ENCODE peak calls at places on chromosomes 11 and 22, in four cellular contexts. C is cardiac muscle cell, N is progenitor cell of endocrine pancreas, D is ovary. M is an unnamed sample.

GRCh38 chr22:46430961-46431838 is 95.7 kb downstream of the TRMU start:
- DNase-seq in C (no peak), N (no peak), D (no peak), M (no peak)

GRCh38 chr11:69797156-69797555 is 22.0 kb upstream of the FGF4 start:
- DNase-seq in N (no peak), D (no peak), C (no peak), M (no peak)

GRCh38 chr11:117792241-117792640 is 4.8 kb downstream of the DSCAML1 start:
- DNase-seq in C (no peak), D (no peak), N (no peak), M (no peak)

GRCh38 chr11:111463276-111463675 is 48.9 kb downstream of the BTG4 start:
- DNase-seq in C (no peak), N (no peak), D (no peak), M (no peak)

GRCh38 chr22:37623075-37624016 is 14.7 kb downstream of the GGA1 start:
- DNase-seq in D (peak; percentile 74), C (peak; percentile 78), N (peak; percentile 66), M (peak; percentile 82)

GRCh38 chr11:59463176-59463575 is 6.4 kb downstream of the OR4D6 start:
- DNase-seq in D (no peak), N (no peak), C (no peak), M (no peak)

GRCh38 chr11:11966826-11967668 is 41.4 kb downstream of the DKK3 start:
- DNase-seq in C (peak; percentile 81), N (peak; percentile 59), D (peak; percentile 52), M (peak; percentile 88)

GRCh38 chr11:79950741-79951140 is 509.9 kb upstream of the TENM4 start:
- DNase-seq in D (no peak), N (no peak), C (no peak), M (no peak)

GRCh38 chr11:114073506-114074381 is 14.2 kb downstream of the ZBTB16 start:
- DNase-seq in D (peak; percentile 18), N (no peak), C (no peak), M (no peak)

GRCh38 chr11:44952500-44953260 is 2.0 kb upstream of the TP53I11 start:
- DNase-seq in D (no peak), C (peak; percentile 60), N (no peak), M (no peak)

GRCh38 chr11:45909594-45910475 is 2.8 kb upstream of the FREY1 start:
- DNase-seq in D (no peak), C (no peak), N (no peak), M (no peak)

GRCh38 chr22:48118654-48119053 is 1356.2 kb downstream of the TBC1D22A start:
- DNase-seq in D (no peak), C (no peak), N (no peak), M (no peak)

GRCh38 chr11:3984896-3985295 is 109.7 kb upstream of the RRM1 start:
- DNase-seq in N (no peak), D (no peak), C (peak; percentile 20), M (no peak)

GRCh38 chr22:23251445-23252093 is 71.3 kb downstream of the BCR start:
- DNase-seq in N (no peak), C (no peak), D (no peak), M (no peak)

GRCh38 chr11:23932485-23932898 is 564.4 kb upstream of the LUZP2 start:
- DNase-seq in C (no peak), D (no peak), N (no peak), M (no peak)

GRCh38 chr11:11349870-11350325 is 3.2 kb downstream of the CSNK2A3 start:
- DNase-seq in C (no peak), N (no peak), D (peak; percentile 22), M (no peak)

DNA sequence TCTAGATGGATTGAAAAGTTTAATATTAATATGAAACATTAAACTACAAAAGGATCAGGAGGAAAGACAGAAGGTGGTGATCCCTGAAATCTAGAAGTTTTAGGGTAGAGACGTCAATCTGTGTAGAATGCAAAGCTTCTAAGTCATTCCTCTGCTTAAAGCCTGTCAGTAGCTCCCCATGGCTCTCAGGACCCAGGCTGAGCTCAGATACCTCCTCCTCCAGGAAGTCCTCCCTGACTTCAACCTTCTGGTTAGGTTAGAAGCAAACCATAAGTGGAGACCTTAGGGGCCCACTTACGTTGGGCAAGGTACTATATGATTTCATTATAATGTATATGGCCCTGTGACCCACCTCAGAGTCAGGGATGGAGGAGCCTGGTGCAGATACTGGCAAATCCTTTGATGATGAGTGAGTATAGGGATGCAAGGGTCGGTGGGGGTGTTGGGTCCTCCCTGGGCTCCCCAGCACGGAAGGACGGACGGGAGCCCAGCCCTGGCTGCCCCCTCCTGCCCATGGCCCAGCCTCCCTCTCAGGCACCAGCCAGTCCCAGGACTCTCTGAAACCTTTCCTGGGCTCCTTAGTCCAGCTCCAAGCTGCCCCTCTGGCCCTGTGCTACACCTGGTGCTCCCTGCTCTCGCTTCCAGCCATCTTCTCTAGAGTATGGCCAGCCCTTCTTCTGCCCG is 3.2 kb upstream of the PPP6R3 start:
- DNase-seq in D (no peak), C (no peak), N (no peak), M (no peak)
- TF ChIP-seq CTCF in D (no peak), C (no peak), N (no peak), M (no peak)

GRCh38 chr11:128948583-128948982 is 5.9 kb upstream of the TP53AIP1 start:
- DNase-seq in N (no peak), D (no peak), C (peak; percentile 67), M (no peak)
- TF ChIP-seq CTCF in N (peak; percentile 29), D (no peak), C (peak; percentile 16), M (no peak)

DNA sequence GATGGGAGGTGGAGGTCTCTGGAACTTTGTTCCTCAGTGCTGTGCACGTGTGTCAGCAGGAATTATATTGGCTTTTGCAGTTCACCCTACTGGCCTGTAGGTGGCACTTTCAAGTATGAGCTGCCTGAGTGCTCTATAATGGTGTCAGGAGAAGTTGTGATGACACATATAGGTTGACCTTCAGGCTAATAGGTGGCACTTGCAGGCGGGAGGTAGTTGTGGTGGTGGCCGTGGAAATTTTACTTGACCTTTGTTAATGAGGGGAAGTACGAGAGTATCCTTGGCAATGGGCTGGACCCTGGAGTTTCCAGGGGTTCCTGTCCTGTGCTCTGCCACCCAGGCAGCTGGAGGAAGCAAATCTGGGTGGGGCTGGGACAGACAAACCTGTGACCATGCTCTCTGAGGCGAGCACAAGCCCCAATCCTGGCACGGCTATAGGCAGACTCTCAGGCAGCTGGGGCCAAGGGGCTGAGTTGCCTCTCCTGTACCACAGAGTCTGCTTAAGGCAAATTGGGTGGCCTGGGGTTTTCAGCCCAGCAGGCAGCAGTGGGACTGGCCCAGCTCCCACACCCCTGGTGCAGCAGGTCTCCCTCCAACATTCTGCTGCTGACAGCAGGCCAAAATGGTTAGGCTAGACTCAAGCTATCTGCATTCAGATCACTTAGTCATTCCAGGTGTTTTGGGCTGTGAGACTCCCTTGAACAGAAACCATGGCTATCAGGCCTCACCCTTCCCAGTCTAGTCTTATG is 147.5 kb upstream of the CTSC start:
- DNase-seq in C (peak; percentile 52), N (no peak), D (no peak), M (peak; percentile 42)
- TF ChIP-seq CTCF in C (peak; percentile 79), N (peak; percentile 54), D (no peak), M (peak; percentile 85)

GRCh38 chr11:134449713-134450112 is 37.7 kb upstream of the B3GAT1 start:
- DNase-seq in C (no peak), D (no peak), N (no peak), M (no peak)
- TF ChIP-seq CTCF in C (no peak), D (no peak), N (no peak), M (no peak)

GRCh38 chr11:35011944-35012343 is 95.5 kb downstream of the PDHX start:
- DNase-seq in D (no peak), C (no peak), N (no peak), M (no peak)
- TF ChIP-seq CTCF in D (no peak), C (no peak), N (no peak), M (no peak)

DNA sequence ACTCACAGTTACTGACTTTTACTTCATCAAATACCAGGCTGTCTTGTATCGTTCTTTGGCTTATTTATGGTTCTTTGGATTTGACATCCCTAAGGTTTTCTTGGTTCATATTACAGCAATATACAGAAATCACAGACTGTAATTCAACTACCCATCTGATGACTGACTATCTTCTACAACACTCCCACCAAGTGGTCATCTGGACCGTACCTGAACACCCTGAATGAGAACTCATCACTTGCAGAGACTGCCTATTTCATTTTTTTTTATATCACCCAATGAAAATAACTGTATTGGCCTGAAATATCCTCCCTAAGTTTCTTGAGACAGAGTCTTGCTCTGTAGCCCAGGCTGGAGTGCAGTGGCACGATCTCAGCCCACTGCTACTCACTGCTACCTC is 9.5 kb upstream of the UPB1 start:
- DNase-seq in N (no peak), C (no peak), D (no peak), M (no peak)
- TF ChIP-seq CTCF in N (no peak), C (no peak), D (no peak), M (no peak)

GRCh38 chr11:66860449-66860831 is 3.6 kb downstream of the LRFN4 start:
- DNase-seq in D (no peak), N (no peak), C (no peak), M (peak; percentile 31)
- TF ChIP-seq CTCF in D (no peak), N (no peak), C (no peak), M (no peak)

GRCh38 chr11:123653405-123653996 is 923 bp downstream of the SCN3B start:
- DNase-seq in N (no peak), C (no peak), D (no peak), M (peak; percentile 59)

GRCh38 chr11:123650901-123651300 is 3.5 kb downstream of the SCN3B start:
- DNase-seq in C (no peak), N (no peak), D (no peak), M (no peak)

GRCh38 chr11:123659311-123659710 is 4.9 kb upstream of the SCN3B start:
- DNase-seq in N (no peak), C (no peak), D (no peak), M (no peak)

GRCh38 chr11:123654566-123655081 is at the start of gene SCN3B:
- DNase-seq in D (peak; percentile 74), N (peak; percentile 68), C (peak; percentile 90), M (peak; percentile 94)

GRCh38 chr11:123653997-123654565 is 343 bp downstream of the SCN3B start:
- DNase-seq in N (peak; percentile 69), C (peak; percentile 85), D (peak; percentile 61), M (peak; percentile 84)
- TF ChIP-seq CTCF in N (peak; percentile 6), C (no peak), D (no peak), M (no peak)

GRCh38 chr11:43503417-43503816 is 144.7 kb downstream of the TTC17 start:
- DNase-seq in N (no peak), C (no peak), D (no peak), M (no peak)

GRCh38 chr11:43507171-43507570 is 148.5 kb downstream of the TTC17 start:
- DNase-seq in N (no peak), C (no peak), D (no peak), M (no peak)

GRCh38 chr11:43505171-43505570 is 146.5 kb downstream of the TTC17 start:
- DNase-seq in N (no peak), C (no peak), D (no peak), M (no peak)

GRCh38 chr11:43508511-43508918 is 149.8 kb downstream of the TTC17 start:
- DNase-seq in C (no peak), D (no peak), N (no peak), M (no peak)

DNA sequence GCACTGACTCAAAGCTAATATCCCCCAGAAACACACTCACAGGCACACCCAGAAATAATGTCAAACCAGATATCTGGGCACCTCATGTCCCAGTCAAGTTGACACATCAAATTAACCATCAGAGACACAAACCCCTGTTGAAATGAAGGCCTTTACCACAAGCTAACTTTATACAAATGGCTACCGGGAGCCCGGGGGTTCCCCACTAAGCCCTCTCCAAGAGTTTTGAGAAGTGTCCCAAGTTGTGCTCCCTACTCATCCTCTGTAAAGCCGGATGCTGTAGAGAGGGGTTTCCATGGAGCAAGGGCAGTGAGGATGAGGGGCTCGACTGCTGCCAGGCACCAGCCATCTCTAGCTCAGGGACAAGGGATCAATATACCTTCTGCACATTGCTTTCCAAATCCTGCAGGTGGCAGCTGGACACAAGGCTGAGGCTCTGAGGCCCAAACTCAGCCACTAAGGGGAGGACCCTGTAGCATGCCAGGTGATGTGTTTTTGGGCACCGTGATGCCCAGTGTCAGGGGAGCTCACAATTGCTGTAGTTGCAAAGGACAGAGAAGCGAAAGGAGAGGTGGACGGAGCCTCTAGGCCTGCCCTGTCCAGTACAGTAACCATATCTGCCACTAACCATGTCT is 145.7 kb downstream of the TTC17 start:
- DNase-seq in N (peak; percentile 20), C (peak; percentile 66), D (peak; percentile 44), M (peak; percentile 31)
- TF ChIP-seq CTCF in N (peak; percentile 65), C (peak; percentile 30), D (peak; percentile 29), M (no peak)